ENCODE peak calls at places on chromosomes 6 and 20, in five cellular contexts. One of them, this sample, is unnamed.

GRCh38 chr6:50849016-50849748 is 30.5 kb downstream of the TFAP2B start:
- DNase-seq in H1: peak; percentile 68
- DNase-seq in neuronal stem cell: no peak
- DNase-seq in H9: peak; percentile 73
- DNase-seq in trophoblast cell: no peak
- DNase-seq in this sample: no peak

GRCh38 chr6:31865205-31866118 is 2.8 kb upstream of the NEU1 start:
- DNase-seq in trophoblast cell: peak; percentile 77
- DNase-seq in H9: no peak
- DNase-seq in neuronal stem cell: no peak
- DNase-seq in H1: no peak
- DNase-seq in this sample: no peak

GRCh38 chr20:23283096-23283850 is 67.3 kb upstream of the NXT1 start:
- DNase-seq in trophoblast cell: no peak
- DNase-seq in H9: no peak
- DNase-seq in H1: no peak
- DNase-seq in neuronal stem cell: no peak
- DNase-seq in this sample: no peak

GRCh38 chr20:25537890-25538289 is 47.4 kb downstream of the NINL start:
- DNase-seq in neuronal stem cell: no peak
- DNase-seq in trophoblast cell: no peak
- DNase-seq in H1: no peak
- DNase-seq in H9: no peak
- DNase-seq in this sample: no peak

GRCh38 chr6:131890091-131890490 is 61.1 kb downstream of the CCN2 start:
- DNase-seq in H1: no peak
- DNase-seq in trophoblast cell: no peak
- DNase-seq in neuronal stem cell: no peak
- DNase-seq in H9: no peak
- DNase-seq in this sample: no peak

GRCh38 chr20:14829897-14830296 is 492.5 kb upstream of the FLRT3 start:
- DNase-seq in H9: no peak
- DNase-seq in trophoblast cell: no peak
- DNase-seq in neuronal stem cell: no peak
- DNase-seq in H1: no peak
- DNase-seq in this sample: no peak

GRCh38 chr20:62837790-62838458 is 21.1 kb downstream of the COL9A3 start:
- DNase-seq in trophoblast cell: no peak
- DNase-seq in neuronal stem cell: no peak
- DNase-seq in H1: no peak
- DNase-seq in H9: no peak
- DNase-seq in this sample: no peak

GRCh38 chr6:20367716-20368485 is 33.8 kb upstream of the E2F3 start:
- DNase-seq in trophoblast cell: no peak
- DNase-seq in H9: no peak
- DNase-seq in neuronal stem cell: no peak
- DNase-seq in H1: no peak
- DNase-seq in this sample: peak; percentile 32

GRCh38 chr6:166627875-166628849 is 1.1 kb upstream of the RPS6KA2 start:
- DNase-seq in H9: peak; percentile 68
- DNase-seq in neuronal stem cell: peak; percentile 85
- DNase-seq in trophoblast cell: peak; percentile 56
- DNase-seq in H1: peak; percentile 78
- DNase-seq in this sample: peak; percentile 77

GRCh38 chr20:59835057-59835447 is 98.4 kb downstream of the SYCP2 start:
- DNase-seq in H1: peak; percentile 33
- DNase-seq in H9: no peak
- DNase-seq in neuronal stem cell: no peak
- DNase-seq in trophoblast cell: no peak
- DNase-seq in this sample: no peak

GRCh38 chr6:164628302-164628931 is 681.0 kb downstream of the C6orf118 start:
- DNase-seq in H1: no peak
- DNase-seq in neuronal stem cell: no peak
- DNase-seq in trophoblast cell: no peak
- DNase-seq in H9: no peak
- DNase-seq in this sample: peak; percentile 0

GRCh38 chr6:106974999-106975698 is 620 bp upstream of the CD24 start:
- DNase-seq in H1: peak; percentile 82
- DNase-seq in H9: peak; percentile 70
- DNase-seq in neuronal stem cell: peak; percentile 71
- DNase-seq in trophoblast cell: peak; percentile 61
- DNase-seq in this sample: peak; percentile 33

GRCh38 chr6:144417686-144418085 is 132.6 kb downstream of the UTRN start:
- DNase-seq in trophoblast cell: no peak
- DNase-seq in H9: no peak
- DNase-seq in H1: no peak
- DNase-seq in neuronal stem cell: no peak
- DNase-seq in this sample: no peak

GRCh38 chr6:142542704-142543233 is 241.0 kb downstream of the ADGRG6 start:
- DNase-seq in H1: no peak
- DNase-seq in trophoblast cell: peak; percentile 90
- DNase-seq in H9: no peak
- DNase-seq in neuronal stem cell: no peak
- DNase-seq in this sample: no peak

GRCh38 chr6:119318176-119318575 is 31.4 kb downstream of the MAN1A1 start:
- DNase-seq in trophoblast cell: no peak
- DNase-seq in neuronal stem cell: no peak
- DNase-seq in H1: no peak
- DNase-seq in H9: no peak
- DNase-seq in this sample: no peak

GRCh38 chr6:99471638-99472037 is 43.6 kb downstream of the USP45 start:
- DNase-seq in H9: no peak
- DNase-seq in neuronal stem cell: no peak
- DNase-seq in H1: no peak
- DNase-seq in trophoblast cell: no peak
- DNase-seq in this sample: no peak

GRCh38 chr6:17905611-17906592 is 81.5 kb downstream of the KIF13A start:
- DNase-seq in trophoblast cell: no peak
- DNase-seq in H9: no peak
- DNase-seq in H1: no peak
- DNase-seq in neuronal stem cell: no peak
- DNase-seq in this sample: peak; percentile 52

GRCh38 chr6:132147530-132148011 is 196.4 kb upstream of the CCN2 start:
- DNase-seq in trophoblast cell: no peak
- DNase-seq in neuronal stem cell: no peak
- DNase-seq in H1: no peak
- DNase-seq in H9: no peak
- DNase-seq in this sample: peak; percentile 18

GRCh38 chr6:36755435-36756348 is 58.1 kb downstream of the RAB44 start:
- DNase-seq in trophoblast cell: peak; percentile 56
- DNase-seq in H9: no peak
- DNase-seq in neuronal stem cell: no peak
- DNase-seq in H1: no peak
- DNase-seq in this sample: peak; percentile 64

GRCh38 chr6:116328528-116328903 is 42.2 kb upstream of the DSE start:
- DNase-seq in H1: no peak
- DNase-seq in trophoblast cell: no peak
- DNase-seq in neuronal stem cell: no peak
- DNase-seq in H9: no peak
- DNase-seq in this sample: peak; percentile 33

DNA sequence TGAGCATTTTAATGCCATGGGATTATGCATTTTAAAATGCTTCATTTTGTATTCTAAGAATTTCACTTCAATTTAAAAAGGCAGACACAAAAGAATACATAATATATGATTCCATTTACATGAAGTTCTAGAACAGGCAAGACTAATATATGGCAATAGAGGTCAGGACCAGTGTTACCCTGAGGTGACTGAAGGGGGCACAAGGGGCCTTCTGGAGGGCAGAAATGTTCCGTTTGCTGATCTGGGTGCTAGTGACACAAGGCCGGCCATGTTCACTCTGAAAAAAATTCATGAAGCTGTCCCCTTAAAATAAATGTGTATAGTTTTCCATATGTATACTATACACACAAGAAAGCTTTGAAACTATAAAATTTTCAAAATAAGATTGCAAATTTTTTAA is 28.5 kb downstream of the TASP1 start:
- DNase-seq in H1: no peak
- DNase-seq in H9: peak; percentile 49
- DNase-seq in neuronal stem cell: no peak
- DNase-seq in trophoblast cell: no peak
- DNase-seq in this sample: no peak
- H2BK12ac ChIP-seq in H1: no peak overlapping the region
- H2BK12ac ChIP-seq in H9: no peak overlapping the region
- H2BK12ac ChIP-seq in neuronal stem cell: no peak overlapping the region
- H2BK12ac ChIP-seq in trophoblast cell: no peak overlapping the region
- H2BK12ac ChIP-seq in this sample: no peak overlapping the region

DNA sequence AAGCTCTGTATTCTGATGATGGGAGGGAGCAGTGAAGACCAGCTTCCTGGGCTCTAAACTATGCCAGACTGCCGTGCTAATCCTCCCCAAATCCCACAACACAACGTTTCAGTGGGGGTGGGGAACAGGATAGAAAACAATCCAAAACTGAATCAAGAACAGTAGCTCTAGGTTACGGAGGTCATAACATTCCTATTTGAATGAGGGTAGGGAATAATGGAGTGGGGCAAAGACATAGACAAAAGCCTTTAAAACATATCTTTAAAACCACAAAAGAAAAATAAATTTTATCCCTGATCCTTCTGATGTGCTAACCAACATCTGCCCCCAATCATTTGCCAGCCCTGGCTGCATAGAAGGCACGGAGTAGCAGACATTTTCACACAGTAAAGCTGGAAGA is 7.8 kb downstream of the USP49 start:
- DNase-seq in neuronal stem cell: peak; percentile 48
- DNase-seq in H1: no peak
- DNase-seq in H9: no peak
- DNase-seq in trophoblast cell: no peak
- DNase-seq in this sample: no peak
- H3K14ac ChIP-seq in neuronal stem cell: no peak overlapping the region
- H3K14ac ChIP-seq in H1: no peak overlapping the region
- H3K14ac ChIP-seq in H9: no peak overlapping the region
- H3K14ac ChIP-seq in trophoblast cell: no peak overlapping the region
- H3K14ac ChIP-seq in this sample: no peak overlapping the region

GRCh38 chr6:111585241-111585968 is 20.3 kb downstream of the TRAF3IP2 start:
- DNase-seq in neuronal stem cell: no peak
- DNase-seq in H9: no peak
- DNase-seq in H1: no peak
- DNase-seq in trophoblast cell: peak; percentile 28
- DNase-seq in this sample: peak; percentile 76
- H4K8ac ChIP-seq in neuronal stem cell: no peak overlapping the region
- H4K8ac ChIP-seq in H9: no peak overlapping the region
- H4K8ac ChIP-seq in H1: no peak overlapping the region
- H4K8ac ChIP-seq in trophoblast cell: no peak overlapping the region
- H4K8ac ChIP-seq in this sample: no peak overlapping the region

GRCh38 chr6:138882369-138883017 is 86.6 kb downstream of the ECT2L start:
- DNase-seq in H9: no peak
- DNase-seq in neuronal stem cell: no peak
- DNase-seq in trophoblast cell: no peak
- DNase-seq in H1: no peak
- DNase-seq in this sample: no peak
- H2BK12ac ChIP-seq in H9: no peak overlapping the region
- H2BK12ac ChIP-seq in neuronal stem cell: no peak overlapping the region
- H2BK12ac ChIP-seq in trophoblast cell: no peak overlapping the region
- H2BK12ac ChIP-seq in H1: no peak overlapping the region
- H2BK12ac ChIP-seq in this sample: no peak overlapping the region

GRCh38 chr20:49579874-49580817 is 12.2 kb upstream of the PTGIS start:
- DNase-seq in H1: no peak
- DNase-seq in trophoblast cell: no peak
- DNase-seq in neuronal stem cell: no peak
- DNase-seq in H9: no peak
- DNase-seq in this sample: no peak

GRCh38 chr20:49580818-49581174 is 12.9 kb upstream of the PTGIS start:
- DNase-seq in H9: no peak
- DNase-seq in trophoblast cell: no peak
- DNase-seq in neuronal stem cell: no peak
- DNase-seq in H1: no peak
- DNase-seq in this sample: no peak

GRCh38 chr20:49583343-49583668 is 15.4 kb upstream of the PTGIS start:
- DNase-seq in H1: no peak
- DNase-seq in H9: no peak
- DNase-seq in trophoblast cell: no peak
- DNase-seq in neuronal stem cell: no peak
- DNase-seq in this sample: no peak

GRCh38 chr20:49582413-49583334 is 14.7 kb upstream of the PTGIS start:
- DNase-seq in H1: no peak
- DNase-seq in H9: no peak
- DNase-seq in neuronal stem cell: no peak
- DNase-seq in trophoblast cell: no peak
- DNase-seq in this sample: no peak

DNA sequence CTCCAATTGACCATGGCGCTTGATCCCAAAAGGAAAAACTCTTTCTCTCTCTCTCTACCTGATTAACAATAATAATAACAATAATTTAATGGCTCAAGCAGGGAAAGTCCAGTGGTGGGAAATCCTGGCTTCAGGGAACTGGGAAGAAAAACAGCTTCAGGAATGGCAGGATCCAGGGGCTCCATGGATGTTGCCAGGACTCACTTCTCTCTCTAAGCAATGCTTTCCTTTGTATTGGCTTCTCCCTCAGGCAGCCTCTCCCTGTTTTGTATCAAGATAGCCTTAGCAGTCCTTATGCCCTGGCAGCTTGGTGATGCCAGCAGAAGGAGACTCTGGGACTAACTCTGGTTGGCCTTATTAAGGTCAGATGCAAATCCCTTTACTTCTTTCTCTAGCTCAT is 13.5 kb upstream of the PTGIS start:
- DNase-seq in trophoblast cell: no peak
- DNase-seq in H9: no peak
- DNase-seq in H1: no peak
- DNase-seq in neuronal stem cell: no peak
- DNase-seq in this sample: no peak
- H3K14ac ChIP-seq in trophoblast cell: no peak overlapping the region
- H3K14ac ChIP-seq in H9: no peak overlapping the region
- H3K14ac ChIP-seq in H1: no peak overlapping the region
- H3K14ac ChIP-seq in neuronal stem cell: no peak overlapping the region
- H3K14ac ChIP-seq in this sample: no peak overlapping the region

DNA sequence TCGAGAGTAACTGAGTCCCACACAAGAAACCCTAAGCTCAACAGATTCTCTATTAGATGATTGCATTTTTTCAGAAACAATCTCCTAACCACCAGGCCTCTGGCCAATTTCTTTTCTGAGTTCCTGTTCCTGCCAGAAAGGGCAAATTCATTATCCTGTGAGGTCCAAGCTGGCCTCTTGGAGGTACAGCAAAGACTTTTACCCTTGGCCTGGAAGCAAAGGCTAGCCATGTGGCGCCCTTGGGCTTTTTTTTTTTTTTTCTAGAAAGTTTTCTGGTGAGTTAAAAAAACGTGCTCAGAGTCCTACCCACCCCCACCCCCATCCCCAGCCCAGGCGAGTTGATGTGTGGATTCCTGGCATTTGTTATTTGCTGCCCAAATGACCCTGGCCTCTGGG is 59.0 kb upstream of the EEF1A1 start:
- DNase-seq in trophoblast cell: no peak
- DNase-seq in H1: no peak
- DNase-seq in H9: peak; percentile 79
- DNase-seq in neuronal stem cell: peak; percentile 24
- DNase-seq in this sample: peak; percentile 86
- H4K8ac ChIP-seq in trophoblast cell: peak overlapping the region; percentile 70
- H4K8ac ChIP-seq in H1: no peak overlapping the region
- H4K8ac ChIP-seq in H9: no peak overlapping the region
- H4K8ac ChIP-seq in neuronal stem cell: no peak overlapping the region
- H4K8ac ChIP-seq in this sample: no peak overlapping the region

GRCh38 chr6:161796726-161797125 is 522.9 kb upstream of the AGPAT4 start:
- DNase-seq in neuronal stem cell: no peak
- DNase-seq in H1: no peak
- DNase-seq in H9: no peak
- DNase-seq in trophoblast cell: no peak
- DNase-seq in this sample: no peak
- H2BK12ac ChIP-seq in neuronal stem cell: no peak overlapping the region
- H2BK12ac ChIP-seq in H1: no peak overlapping the region
- H2BK12ac ChIP-seq in H9: no peak overlapping the region
- H2BK12ac ChIP-seq in trophoblast cell: no peak overlapping the region
- H2BK12ac ChIP-seq in this sample: no peak overlapping the region

This sample was measured in mesenchymal stem cell.